ENCODE peak calls at places on chromosomes 2 and 18, in six cellular contexts. N is GM12878, Q is K562, X is SK-N-SH, S is HepG2, B is H1. R is an unnamed sample.

GRCh38 chr2:59756145-59756544 is 797.3 kb downstream of the BCL11A start:
- DNase-seq in S (no peak), N (no peak), B (no peak), X (no peak), Q (no peak), R (no peak)

GRCh38 chr2:88115825-88116518 is 11.9 kb downstream of the FABP1 start:
- DNase-seq in X (no peak), Q (no peak), B (no peak), S (peak; percentile 31), N (no peak), R (no peak)

GRCh38 chr2:43314299-43314927 is 88.0 kb upstream of the ZFP36L2 start:
- DNase-seq in N (no peak), X (no peak), S (peak; percentile 51), B (no peak), Q (no peak), R (no peak)

GRCh38 chr18:35778850-35779634 is 193.4 kb upstream of the RMP24 start:
- DNase-seq in N (no peak), X (peak; percentile 53), S (no peak), B (no peak), Q (no peak), R (no peak)

GRCh38 chr2:45813003-45813601 is 161.6 kb downstream of the PRKCE start:
- DNase-seq in S (no peak), X (peak; percentile 56), Q (no peak), B (no peak), N (no peak), R (no peak)

GRCh38 chr2:118848381-118849225 is 1.2 kb upstream of the EN1 start:
- DNase-seq in X (peak; percentile 32), N (no peak), S (no peak), B (no peak), Q (no peak), R (no peak)

GRCh38 chr18:9779630-9780029 is 71.5 kb downstream of the RAB31 start:
- DNase-seq in Q (no peak), B (no peak), X (no peak), N (no peak), S (peak; percentile 57), R (peak; percentile 93)

GRCh38 chr2:20722592-20722991 is 55.6 kb downstream of the GDF7 start:
- DNase-seq in Q (no peak), S (no peak), B (no peak), N (no peak), X (no peak), R (no peak)

GRCh38 chr2:209525834-209526281 is 102.0 kb downstream of the MAP2 start:
- DNase-seq in X (no peak), Q (no peak), N (no peak), B (no peak), S (no peak), R (no peak)

GRCh38 chr2:45343618-45344017 is 267.4 kb downstream of the SRBD1 start:
- DNase-seq in X (peak; percentile 42), S (no peak), N (no peak), B (no peak), Q (no peak), R (no peak)

GRCh38 chr2:180672377-180672776 is 308.0 kb upstream of the UBE2E3 start:
- DNase-seq in B (no peak), Q (no peak), S (no peak), X (no peak), N (no peak), R (no peak)

GRCh38 chr2:86510436-86510933 is 52.8 kb downstream of the CHMP3 start:
- DNase-seq in Q (no peak), X (no peak), S (no peak), B (no peak), N (no peak), R (no peak)

GRCh38 chr2:162092656-162093556 is 18.9 kb upstream of the DPP4 start:
- DNase-seq in Q (no peak), B (no peak), N (no peak), S (no peak), X (no peak), R (no peak)

GRCh38 chr18:62832282-62832681 is 116.9 kb downstream of the PHLPP1 start:
- DNase-seq in B (no peak), X (peak; percentile 30), Q (peak; percentile 18), S (no peak), N (no peak), R (no peak)

GRCh38 chr2:118642501-118642900 is 204.9 kb downstream of the EN1 start:
- DNase-seq in X (no peak), N (no peak), S (no peak), Q (no peak), B (no peak), R (no peak)

GRCh38 chr18:58649966-58650816 is 21.1 kb upstream of the MALT1 start:
- DNase-seq in N (peak; percentile 80), Q (no peak), S (no peak), B (no peak), X (no peak), R (peak; percentile 19)

GRCh38 chr2:1975060-1975459 is 230.7 kb upstream of the PXDN start:
- DNase-seq in N (no peak), Q (no peak), X (no peak), S (no peak), B (no peak), R (no peak)

GRCh38 chr2:1431886-1432400 is 18.7 kb downstream of the TPO start:
- DNase-seq in Q (no peak), B (no peak), N (no peak), X (no peak), S (no peak), R (no peak)

GRCh38 chr2:158346041-158346440 is 110.5 kb downstream of the CCDC148 start:
- DNase-seq in N (no peak), B (no peak), Q (peak; percentile 14), S (no peak), X (no peak), R (no peak)

GRCh38 chr2:8539743-8540551 is 141.9 kb upstream of the ID2 start:
- DNase-seq in X (peak; percentile 93), S (no peak), B (no peak), N (no peak), Q (no peak), R (no peak)

GRCh38 chr2:136206613-136207012 is 88.7 kb upstream of the CXCR4 start:
- DNase-seq in S (no peak), N (peak; percentile 79), X (no peak), B (no peak), Q (no peak), R (no peak)

GRCh38 chr2:67871696-67872320 is 191.0 kb downstream of the C1D start:
- DNase-seq in Q (no peak), B (no peak), N (no peak), S (no peak), X (no peak), R (no peak)

GRCh38 chr2:188297983-188298382 is 6.3 kb downstream of the GULP1 start:
- DNase-seq in N (no peak), B (no peak), X (no peak), Q (no peak), S (no peak), R (no peak)

GRCh38 chr18:3914833-3915598 is 465.0 kb downstream of the TGIF1 start:
- DNase-seq in S (no peak), B (no peak), X (no peak), N (peak; percentile 11), Q (no peak), R (no peak)

GRCh38 chr2:5710615-5711014 is 18.4 kb downstream of the SOX11 start:
- DNase-seq in B (no peak), X (no peak), Q (no peak), N (no peak), S (no peak), R (no peak)

GRCh38 chr2:109054865-109055264 is 65.8 kb upstream of the EDAR start:
- DNase-seq in Q (no peak), X (no peak), S (no peak), B (no peak), N (no peak), R (no peak)

GRCh38 chr18:8366656-8367055 is 242.6 kb upstream of the RAB12 start:
- DNase-seq in X (peak; percentile 48), S (no peak), Q (peak; percentile 4), B (no peak), N (no peak), R (no peak)

GRCh38 chr2:239548965-239549595 is 148.3 kb upstream of the HDAC4 start:
- DNase-seq in X (no peak), Q (no peak), N (no peak), S (no peak), B (no peak), R (no peak)

GRCh38 chr2:26384183-26384582 is 17.5 kb upstream of the DRC1 start:
- DNase-seq in Q (no peak), B (no peak), S (no peak), X (no peak), N (no peak), R (no peak)

DNA sequence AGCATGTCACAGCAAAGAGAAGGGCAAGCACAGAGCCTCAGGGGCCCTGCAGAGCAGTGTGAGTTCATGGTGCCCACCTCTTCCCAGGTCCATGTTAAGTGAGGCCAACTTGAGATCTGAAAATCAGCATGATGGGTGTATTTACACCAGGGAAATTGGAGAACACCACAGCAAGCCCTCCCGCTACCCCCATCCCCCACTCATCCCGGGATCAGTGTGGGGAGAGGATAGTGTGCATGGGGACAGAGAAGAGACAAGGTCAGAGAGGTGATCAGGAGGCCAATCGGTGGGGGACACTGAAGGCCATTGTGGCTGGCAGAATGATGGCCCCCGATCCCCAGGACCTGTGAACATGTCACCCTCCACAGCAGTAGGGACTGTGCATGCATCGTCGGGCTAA is 54.7 kb downstream of the PTGR3 start:
- DNase-seq in Q (no peak), S (no peak), B (no peak), X (no peak), N (no peak), R (no peak)
- TF ChIP-seq POLR2AphosphoS5 in Q (no peak), S (no peak), B (no peak), X (no peak), N (no peak), R (no peak)

DNA sequence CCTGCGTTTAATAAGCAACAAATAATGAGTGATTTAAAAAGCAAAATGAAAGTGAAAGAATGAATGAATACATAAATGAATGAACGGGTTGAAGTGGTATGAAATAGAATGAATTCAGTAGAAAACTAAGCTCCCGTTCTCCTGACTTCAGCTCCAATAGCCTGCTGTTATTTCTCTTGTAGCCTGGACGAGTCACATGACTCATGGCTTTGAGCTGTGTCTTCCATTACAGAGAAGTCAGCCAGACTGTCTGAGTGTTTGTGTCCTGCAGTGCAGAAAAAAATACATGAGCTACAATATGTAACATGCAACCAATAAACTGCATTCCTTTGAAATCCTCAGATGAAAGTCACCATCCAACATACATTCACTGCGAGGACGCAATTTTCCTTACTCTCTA is 21.2 kb downstream of the SCG2 start:
- DNase-seq in B (no peak), S (no peak), N (no peak), X (peak; percentile 26), Q (no peak), R (no peak)
- TF ChIP-seq GABPA in B (no peak), S (no peak), N (no peak), X (no peak), Q (no peak), R (no peak)

GRCh38 chr2:53040536-53041229 is 726.9 kb upstream of the CHAC2 start:
- DNase-seq in Q (no peak), B (no peak), N (no peak), X (no peak), S (no peak), R (no peak)
- TF ChIP-seq CTCF in Q (no peak), B (no peak), N (no peak), X (peak; percentile 45), S (no peak), R (no peak)

DNA sequence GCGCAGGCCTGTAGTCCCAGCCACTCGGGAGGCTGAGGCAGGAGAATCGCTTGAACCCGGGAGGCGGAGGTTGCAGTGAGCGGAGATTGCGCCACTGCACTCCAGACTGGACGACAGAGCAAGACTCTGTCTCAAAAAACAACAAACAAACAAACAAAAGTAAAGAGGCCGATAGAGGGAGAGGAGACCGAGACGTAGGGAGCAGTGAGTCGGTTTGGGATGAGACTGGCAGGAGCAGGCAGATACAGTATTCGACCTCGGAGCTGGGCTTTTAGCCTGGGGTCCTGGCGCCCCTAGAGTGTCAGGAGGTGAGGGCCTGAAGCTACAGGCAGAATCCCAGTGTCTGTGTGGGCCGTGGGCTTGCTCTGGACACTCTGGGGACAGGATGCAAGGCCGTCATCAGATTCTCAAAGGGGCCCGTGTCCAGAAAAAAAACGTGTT is 51.2 kb downstream of the SLC4A1AP start:
- DNase-seq in S (no peak), Q (no peak), N (no peak), X (no peak), B (no peak), R (no peak)
- TF ChIP-seq POLR2AphosphoS5 in S (no peak), Q (no peak), N (no peak), X (no peak), B (no peak), R (no peak)